ENCODE peak calls at places on chromosomes 13 and 19, in ten cellular contexts. R is left ventricle myocardium inferior, L is thyroid gland, N is psoas muscle, Y is mesenchymal stem cell, B is suprapubic skin, P is neural progenitor cell, I is left lung, M is Peyer's patch, S is heart right ventricle. K is an unnamed sample. For H3K4me1 and H3K36me3, the result is how much of the 10 kb centered on the place peaks cover.

GRCh38 chr13:97258801-97259200 is 36.7 kb downstream of the MBNL2 start:
- DNase-seq in R (no peak), L (no peak), N (no peak), Y (peak), B (no peak), P (no peak), I (no peak), M (no peak), S (no peak), K (no peak)

GRCh38 chr13:35349673-35350278 is 126.7 kb downstream of the MAB21L1 start:
- DNase-seq in R (no peak), L (no peak), N (no peak), Y (no peak), B (no peak), P (no peak), I (no peak), M (no peak), S (no peak), K (no peak)

GRCh38 chr19:12872941-12873890 is 8.0 kb downstream of the DNASE2 start:
- DNase-seq in R (no peak), L (peak), N (peak), Y (peak), B (peak), P (peak), I (no peak), M (peak), S (no peak), K (no peak)

GRCh38 chr13:54628383-54628782 is 1599.8 kb downstream of the OLFM4 start:
- DNase-seq in R (no peak), L (no peak), N (no peak), Y (no peak), B (no peak), P (no peak), I (no peak), M (no peak), S (no peak), K (no peak)

GRCh38 chr19:2478756-2479555 is 3.0 kb downstream of the GADD45B start:
- DNase-seq in R (peak), L (peak), N (peak), Y (peak), B (peak), P (peak), I (peak), M (peak), S (peak), K (peak)

GRCh38 chr19:16315825-16316505 is 8.7 kb upstream of the KLF2 start:
- DNase-seq in R (peak), L (no peak), N (peak), Y (peak), B (peak), P (no peak), I (no peak), M (peak), S (peak), K (no peak)

GRCh38 chr19:34667349-34668076 is 9.4 kb downstream of the SCGB2B2 start:
- DNase-seq in R (no peak), L (peak), N (no peak), Y (peak), B (no peak), P (no peak), I (peak), M (no peak), S (no peak), K (no peak)

GRCh38 chr13:101398191-101398590 is 18.1 kb downstream of the NALCN start:
- DNase-seq in R (no peak), L (no peak), N (no peak), Y (peak), B (no peak), P (no peak), I (no peak), M (no peak), S (no peak), K (no peak)

GRCh38 chr13:80048802-80049201 is 292.1 kb downstream of the SPRY2 start:
- DNase-seq in R (peak), L (peak), N (peak), Y (peak), B (peak), P (peak), I (peak), M (peak), S (peak), K (peak)

GRCh38 chr13:104805346-104805745 is 1730.1 kb downstream of the EFNB2 start:
- DNase-seq in R (no peak), L (no peak), N (no peak), Y (no peak), B (no peak), P (no peak), I (no peak), M (no peak), S (no peak), K (no peak)

GRCh38 chr13:72864142-72865035 is 82.5 kb downstream of the PIBF1 start:
- DNase-seq in R (no peak), L (no peak), N (no peak), Y (peak), B (no peak), P (no peak), I (no peak), M (no peak), S (no peak), K (no peak)

GRCh38 chr19:35142531-35143230 is 374 bp upstream of the FXYD7 start:
- DNase-seq in R (peak), L (no peak), N (no peak), Y (peak), B (no peak), P (peak), I (no peak), M (peak), S (peak), K (no peak)

GRCh38 chr13:58574791-58575190 is 943.2 kb downstream of the PCDH17 start:
- DNase-seq in R (no peak), L (no peak), N (no peak), Y (no peak), B (no peak), P (no peak), I (no peak), M (no peak), S (no peak), K (no peak)

GRCh38 chr19:15379996-15380647 is 535 bp upstream of the AKAP8 start:
- DNase-seq in R (peak), L (peak), N (no peak), Y (peak), B (no peak), P (no peak), I (no peak), M (peak), S (no peak), K (peak)

GRCh38 chr13:109651854-109652253 is 134.5 kb downstream of the IRS2 start:
- DNase-seq in R (no peak), L (no peak), N (no peak), Y (no peak), B (no peak), P (no peak), I (no peak), M (peak), S (no peak), K (no peak)

GRCh38 chr13:48110930-48111721 is 16.2 kb upstream of the MED4 start:
- DNase-seq in R (peak), L (no peak), N (no peak), Y (no peak), B (no peak), P (no peak), I (no peak), M (no peak), S (peak), K (no peak)

GRCh38 chr13:26623125-26623524 is 65.6 kb downstream of the WASF3 start:
- DNase-seq in R (no peak), L (no peak), N (no peak), Y (no peak), B (no peak), P (no peak), I (no peak), M (no peak), S (no peak), K (no peak)

GRCh38 chr13:113616991-113617749 is 32.6 kb downstream of the TFDP1 start:
- DNase-seq in R (no peak), L (peak), N (no peak), Y (peak), B (no peak), P (peak), I (peak), M (no peak), S (no peak), K (no peak)

GRCh38 chr13:77516342-77516789 is 19.1 kb upstream of the SCEL start:
- DNase-seq in R (no peak), L (peak), N (no peak), Y (peak), B (no peak), P (no peak), I (no peak), M (no peak), S (no peak), K (no peak)

GRCh38 chr19:51018745-51019543 is 565 bp downstream of the KLK10 start:
- DNase-seq in R (no peak), L (peak), N (no peak), Y (no peak), B (no peak), P (no peak), I (peak), M (no peak), S (peak), K (no peak)

GRCh38 chr13:98461525-98462240 is 115.2 kb downstream of the STK24 start:
- DNase-seq in R (peak), L (no peak), N (no peak), Y (no peak), B (peak), P (peak), I (no peak), M (no peak), S (no peak), K (no peak)

DNA sequence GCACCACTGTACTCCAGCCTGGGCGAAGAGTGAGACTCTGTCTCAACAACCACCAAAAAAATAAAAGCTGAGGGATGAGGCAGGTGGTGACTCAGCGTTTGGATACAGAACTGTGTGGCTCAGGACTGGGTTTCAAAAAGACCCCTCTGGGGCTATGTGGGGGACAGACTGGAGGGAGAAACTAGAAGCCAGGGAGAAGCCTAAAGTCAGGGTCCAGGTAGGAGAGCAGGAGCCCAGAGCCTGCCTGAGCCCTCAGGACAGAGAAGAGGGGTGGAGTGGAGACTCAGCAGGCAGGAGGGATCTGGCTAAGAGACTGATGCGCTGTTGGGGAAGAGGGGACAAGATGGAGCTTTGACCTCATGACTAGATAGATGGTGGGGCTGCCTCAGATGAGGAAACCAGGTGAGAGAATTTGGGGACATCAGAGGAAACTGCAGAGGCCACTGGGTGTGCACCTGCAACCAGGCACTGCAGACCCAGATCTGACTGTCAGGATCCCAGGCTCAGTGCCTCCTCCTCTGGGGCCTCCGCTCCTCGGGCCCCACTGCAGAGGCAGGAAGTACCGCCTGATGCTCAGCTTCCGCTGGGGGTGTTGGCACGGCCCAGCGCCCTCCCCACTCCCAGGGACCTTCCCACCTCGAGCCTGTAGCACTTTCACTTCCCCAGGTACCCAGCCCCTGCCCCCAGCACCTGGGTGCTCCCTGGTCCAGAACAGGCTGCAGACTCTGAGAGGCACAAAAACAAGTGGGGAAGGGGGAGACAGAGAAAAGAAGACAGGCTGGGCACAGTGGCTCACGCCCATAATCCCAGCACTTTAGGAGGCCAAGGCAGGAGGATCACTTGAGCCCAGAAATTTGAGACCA is 1.5 kb upstream of the CD37 start:
- DNase-seq in R (no peak), L (no peak), N (no peak), Y (peak), B (no peak), P (no peak), I (peak), M (peak), S (no peak), K (peak)
- H3K27ac ChIP-seq in R (no peak), L (no peak), N (no peak), Y (peak), B (no peak), P (no peak), I (peak), M (peak), S (no peak), K (no peak)

GRCh38 chr19:1262687-1263123 is 6.4 kb upstream of the CIRBP start:
- DNase-seq in R (no peak), L (no peak), N (no peak), Y (no peak), B (no peak), P (peak), I (no peak), M (no peak), S (no peak), K (no peak)
- H3K4me1 ChIP-seq in R (half or more), L (half or more), N (half or more), Y (half or more), B (half or more), P (half or more), I (half or more), M (half or more), S (half or more), K (under half)

DNA sequence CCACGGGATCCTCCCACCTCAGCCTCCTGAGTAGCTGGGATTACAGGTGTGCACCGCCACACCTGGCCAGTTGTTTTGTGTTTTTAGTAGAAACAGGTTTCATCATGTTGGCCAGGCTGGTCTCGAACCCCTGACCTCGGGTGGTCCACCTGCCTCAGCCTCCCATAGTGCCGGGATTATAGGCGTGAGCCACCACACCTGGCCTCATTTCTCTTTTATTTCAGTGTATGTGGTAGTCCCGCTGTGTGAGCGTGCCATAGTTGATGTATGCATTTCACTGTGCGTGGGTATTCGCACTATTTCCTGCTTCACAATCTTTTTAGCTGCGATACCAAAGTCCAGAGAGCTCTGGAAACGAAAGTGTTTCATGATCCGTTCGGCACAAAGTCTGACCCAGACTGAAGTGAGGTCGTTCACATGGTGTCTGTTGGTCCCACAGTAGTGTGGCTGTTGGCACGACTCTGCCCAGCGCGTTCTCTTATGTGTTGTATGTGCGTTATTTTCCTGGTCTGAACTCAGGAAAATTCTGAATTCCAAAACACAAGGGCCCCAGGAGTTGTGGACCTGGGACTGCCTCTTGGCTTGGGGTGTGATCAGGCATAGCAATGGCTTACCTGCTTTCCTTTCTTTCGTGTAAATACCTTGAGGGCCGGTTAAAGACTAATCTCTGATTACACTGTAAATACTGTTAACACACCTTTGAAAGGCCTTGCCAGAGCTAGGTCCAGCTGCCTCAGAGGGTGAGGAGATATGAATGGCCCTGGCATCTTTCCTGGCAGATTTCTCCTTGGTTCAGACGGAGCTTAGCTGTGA is 8.6 kb downstream of the EPN1 start:
- DNase-seq in R (no peak), L (no peak), N (peak), Y (no peak), B (no peak), P (no peak), I (peak), M (peak), S (no peak), K (no peak)
- H3K36me3 ChIP-seq in R (half or more), L (under half), N (under half), Y (half or more), B (half or more), P (under half), I (half or more), M (under half), S (under half), K (half or more)

DNA sequence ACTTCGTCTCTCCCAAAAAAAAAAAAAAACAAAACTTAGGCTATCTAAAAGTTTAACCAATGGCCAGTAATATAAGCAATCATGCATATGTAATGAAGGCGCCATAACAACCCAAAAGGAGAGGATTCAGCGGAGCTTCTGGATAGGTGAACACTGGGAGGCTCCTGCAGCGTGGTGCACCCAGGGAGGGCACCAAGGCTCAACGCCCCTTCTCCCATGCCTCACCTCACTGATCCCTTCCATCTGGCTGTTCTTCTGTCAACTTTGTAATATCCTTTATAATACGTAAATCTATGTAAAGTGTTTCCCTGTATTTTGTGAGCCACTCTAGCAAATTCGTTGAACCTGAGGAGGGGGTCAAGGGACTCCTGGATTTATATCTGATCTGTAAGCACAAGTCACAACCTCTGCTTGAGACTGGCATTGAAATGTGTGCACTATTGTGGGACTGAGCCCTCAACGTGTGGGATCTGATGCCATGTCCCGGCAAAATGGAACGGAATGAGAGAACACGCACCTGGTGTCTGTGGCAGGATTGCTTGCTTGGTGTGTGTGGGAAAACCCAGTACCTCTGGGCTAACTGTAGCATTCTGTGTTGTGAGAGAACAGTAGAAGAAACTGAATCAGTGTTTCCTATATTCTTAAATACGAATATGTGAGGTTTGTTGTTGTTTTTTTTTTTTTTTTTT is 520 bp upstream of the ZNF665 start:
- DNase-seq in R (no peak), L (no peak), N (no peak), Y (no peak), B (no peak), P (no peak), I (no peak), M (no peak), S (no peak), K (no peak)
- H3K27ac ChIP-seq in R (peak), L (no peak), N (no peak), Y (no peak), B (no peak), P (no peak), I (peak), M (peak), S (no peak), K (no peak)

DNA sequence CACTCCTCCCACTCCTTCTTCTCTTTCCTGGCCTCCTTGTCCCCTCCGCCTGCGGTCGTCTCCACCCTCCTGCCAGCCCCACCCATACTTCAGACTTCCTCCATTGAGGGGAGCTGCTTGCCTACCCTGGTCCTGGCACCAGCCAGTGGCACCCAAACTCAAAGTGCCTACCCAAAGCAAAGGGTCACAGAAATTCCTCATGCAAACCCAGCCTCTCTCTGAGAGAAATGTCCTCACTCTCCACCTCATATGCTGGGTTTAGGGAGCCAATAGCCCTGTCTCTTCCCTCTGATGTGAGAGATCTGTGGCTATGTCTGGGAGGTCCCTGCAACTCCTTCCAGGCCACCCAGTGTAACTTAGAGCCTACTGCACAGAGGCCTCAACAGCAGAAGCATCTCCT is 109.6 kb downstream of the TEX26 start:
- DNase-seq in R (no peak), L (no peak), N (no peak), Y (no peak), B (no peak), P (no peak), I (no peak), M (peak), S (no peak), K (no peak)
- H3K4me1 ChIP-seq in R (under half), L (under half), N (under half), Y (under half), B (under half), P (under half), I (under half), M (under half), S (under half), K (under half)

GRCh38 chr13:33107403-33107760 is 91.2 kb downstream of the KL start:
- DNase-seq in R (no peak), L (no peak), N (no peak), Y (no peak), B (no peak), P (no peak), I (no peak), M (no peak), S (no peak), K (no peak)
- H3K36me3 ChIP-seq in R (half or more), L (half or more), N (under half), Y (half or more), B (under half), P (under half), I (half or more), M (under half), S (under half), K (under half)